ENCODE peak calls at places on chromosomes 11 and 22, in nine cellular contexts. One of them, this sample, is unnamed.

GRCh38 chr22:31092161-31092560 is 11.0 kb downstream of the SMTN start:
- DNase-seq in LNCaP clone FGC: no peak
- DNase-seq in iris pigment epithelial cell: no peak
- DNase-seq in NCI-H1436: no peak
- DNase-seq in HuH-7.5: peak
- DNase-seq in C1 segment of cervical spinal cord: no peak
- DNase-seq in upper lobe of right lung: no peak
- DNase-seq in activated T-helper 1 cell treated with anti-CD3 and anti-CD28 coated beads, Interleukin-12 subunit alpha, Interleukin-12 subunit beta, Interleukin-2, Interleukin-4 antibody, amounts not matched to agents 30 ng/mL and 10 ng/mL and 1 ng/mL, durations not matched to agents 14 hours and 24 hours and 36 hours: no peak
- DNase-seq in heart left ventricle: no peak
- DNase-seq in this sample: no peak

GRCh38 chr11:44252999-44253602 is 56.8 kb downstream of the ALX4 start:
- DNase-seq in HuH-7.5: no peak
- DNase-seq in LNCaP clone FGC: no peak
- DNase-seq in upper lobe of right lung: no peak
- DNase-seq in activated T-helper 1 cell treated with anti-CD3 and anti-CD28 coated beads, Interleukin-12 subunit alpha, Interleukin-12 subunit beta, Interleukin-2, Interleukin-4 antibody, amounts not matched to agents 30 ng/mL and 10 ng/mL and 1 ng/mL, durations not matched to agents 14 hours and 24 hours and 36 hours: no peak
- DNase-seq in heart left ventricle: no peak
- DNase-seq in iris pigment epithelial cell: no peak
- DNase-seq in C1 segment of cervical spinal cord: no peak
- DNase-seq in NCI-H1436: no peak
- DNase-seq in this sample: no peak

GRCh38 chr11:116255234-116255953 is 517.4 kb downstream of the BUD13 start:
- DNase-seq in activated T-helper 1 cell treated with anti-CD3 and anti-CD28 coated beads, Interleukin-12 subunit alpha, Interleukin-12 subunit beta, Interleukin-2, Interleukin-4 antibody, amounts not matched to agents 30 ng/mL and 10 ng/mL and 1 ng/mL, durations not matched to agents 14 hours and 24 hours and 36 hours: no peak
- DNase-seq in NCI-H1436: no peak
- DNase-seq in iris pigment epithelial cell: no peak
- DNase-seq in heart left ventricle: no peak
- DNase-seq in LNCaP clone FGC: no peak
- DNase-seq in HuH-7.5: no peak
- DNase-seq in C1 segment of cervical spinal cord: no peak
- DNase-seq in upper lobe of right lung: no peak
- DNase-seq in this sample: no peak

GRCh38 chr11:110990316-110990715 is 255.2 kb upstream of the POU2AF2 start:
- DNase-seq in NCI-H1436: no peak
- DNase-seq in LNCaP clone FGC: no peak
- DNase-seq in C1 segment of cervical spinal cord: no peak
- DNase-seq in iris pigment epithelial cell: peak
- DNase-seq in upper lobe of right lung: no peak
- DNase-seq in activated T-helper 1 cell treated with anti-CD3 and anti-CD28 coated beads, Interleukin-12 subunit alpha, Interleukin-12 subunit beta, Interleukin-2, Interleukin-4 antibody, amounts not matched to agents 30 ng/mL and 10 ng/mL and 1 ng/mL, durations not matched to agents 14 hours and 24 hours and 36 hours: no peak
- DNase-seq in HuH-7.5: no peak
- DNase-seq in heart left ventricle: no peak
- DNase-seq in this sample: no peak

GRCh38 chr11:9121397-9121796 is 30.0 kb upstream of the SCUBE2 start:
- DNase-seq in LNCaP clone FGC: no peak
- DNase-seq in NCI-H1436: no peak
- DNase-seq in HuH-7.5: no peak
- DNase-seq in C1 segment of cervical spinal cord: no peak
- DNase-seq in heart left ventricle: no peak
- DNase-seq in iris pigment epithelial cell: no peak
- DNase-seq in upper lobe of right lung: no peak
- DNase-seq in activated T-helper 1 cell treated with anti-CD3 and anti-CD28 coated beads, Interleukin-12 subunit alpha, Interleukin-12 subunit beta, Interleukin-2, Interleukin-4 antibody, amounts not matched to agents 30 ng/mL and 10 ng/mL and 1 ng/mL, durations not matched to agents 14 hours and 24 hours and 36 hours: no peak
- DNase-seq in this sample: no peak

GRCh38 chr22:25420925-25421904 is 143.3 kb upstream of the GRK3 start:
- DNase-seq in LNCaP clone FGC: no peak
- DNase-seq in HuH-7.5: no peak
- DNase-seq in heart left ventricle: no peak
- DNase-seq in activated T-helper 1 cell treated with anti-CD3 and anti-CD28 coated beads, Interleukin-12 subunit alpha, Interleukin-12 subunit beta, Interleukin-2, Interleukin-4 antibody, amounts not matched to agents 30 ng/mL and 10 ng/mL and 1 ng/mL, durations not matched to agents 14 hours and 24 hours and 36 hours: no peak
- DNase-seq in NCI-H1436: no peak
- DNase-seq in upper lobe of right lung: no peak
- DNase-seq in C1 segment of cervical spinal cord: no peak
- DNase-seq in iris pigment epithelial cell: no peak
- DNase-seq in this sample: peak

GRCh38 chr22:45422237-45422983 is 8.9 kb downstream of the RIBC2 start:
- DNase-seq in upper lobe of right lung: peak
- DNase-seq in iris pigment epithelial cell: no peak
- DNase-seq in heart left ventricle: no peak
- DNase-seq in HuH-7.5: no peak
- DNase-seq in activated T-helper 1 cell treated with anti-CD3 and anti-CD28 coated beads, Interleukin-12 subunit alpha, Interleukin-12 subunit beta, Interleukin-2, Interleukin-4 antibody, amounts not matched to agents 30 ng/mL and 10 ng/mL and 1 ng/mL, durations not matched to agents 14 hours and 24 hours and 36 hours: no peak
- DNase-seq in C1 segment of cervical spinal cord: no peak
- DNase-seq in NCI-H1436: no peak
- DNase-seq in LNCaP clone FGC: no peak
- DNase-seq in this sample: no peak

GRCh38 chr22:46079093-46079860 is 71.0 kb upstream of the PPARA start:
- DNase-seq in iris pigment epithelial cell: no peak
- DNase-seq in activated T-helper 1 cell treated with anti-CD3 and anti-CD28 coated beads, Interleukin-12 subunit alpha, Interleukin-12 subunit beta, Interleukin-2, Interleukin-4 antibody, amounts not matched to agents 30 ng/mL and 10 ng/mL and 1 ng/mL, durations not matched to agents 14 hours and 24 hours and 36 hours: no peak
- DNase-seq in C1 segment of cervical spinal cord: no peak
- DNase-seq in upper lobe of right lung: peak
- DNase-seq in LNCaP clone FGC: no peak
- DNase-seq in HuH-7.5: no peak
- DNase-seq in NCI-H1436: no peak
- DNase-seq in heart left ventricle: no peak
- DNase-seq in this sample: peak

GRCh38 chr11:126591966-126592489 is 236.5 kb downstream of the ST3GAL4 start:
- DNase-seq in HuH-7.5: no peak
- DNase-seq in NCI-H1436: no peak
- DNase-seq in heart left ventricle: no peak
- DNase-seq in iris pigment epithelial cell: no peak
- DNase-seq in activated T-helper 1 cell treated with anti-CD3 and anti-CD28 coated beads, Interleukin-12 subunit alpha, Interleukin-12 subunit beta, Interleukin-2, Interleukin-4 antibody, amounts not matched to agents 30 ng/mL and 10 ng/mL and 1 ng/mL, durations not matched to agents 14 hours and 24 hours and 36 hours: no peak
- DNase-seq in upper lobe of right lung: no peak
- DNase-seq in C1 segment of cervical spinal cord: no peak
- DNase-seq in LNCaP clone FGC: no peak
- DNase-seq in this sample: no peak

GRCh38 chr22:20035375-20036084 is 14.6 kb downstream of the TANGO2 start:
- DNase-seq in HuH-7.5: no peak
- DNase-seq in activated T-helper 1 cell treated with anti-CD3 and anti-CD28 coated beads, Interleukin-12 subunit alpha, Interleukin-12 subunit beta, Interleukin-2, Interleukin-4 antibody, amounts not matched to agents 30 ng/mL and 10 ng/mL and 1 ng/mL, durations not matched to agents 14 hours and 24 hours and 36 hours: no peak
- DNase-seq in LNCaP clone FGC: no peak
- DNase-seq in heart left ventricle: no peak
- DNase-seq in NCI-H1436: no peak
- DNase-seq in iris pigment epithelial cell: no peak
- DNase-seq in upper lobe of right lung: no peak
- DNase-seq in C1 segment of cervical spinal cord: no peak
- DNase-seq in this sample: no peak

GRCh38 chr11:112785104-112785503 is 176.1 kb upstream of the NCAM1 start:
- DNase-seq in NCI-H1436: no peak
- DNase-seq in iris pigment epithelial cell: no peak
- DNase-seq in activated T-helper 1 cell treated with anti-CD3 and anti-CD28 coated beads, Interleukin-12 subunit alpha, Interleukin-12 subunit beta, Interleukin-2, Interleukin-4 antibody, amounts not matched to agents 30 ng/mL and 10 ng/mL and 1 ng/mL, durations not matched to agents 14 hours and 24 hours and 36 hours: no peak
- DNase-seq in LNCaP clone FGC: no peak
- DNase-seq in heart left ventricle: no peak
- DNase-seq in upper lobe of right lung: no peak
- DNase-seq in HuH-7.5: no peak
- DNase-seq in C1 segment of cervical spinal cord: no peak
- DNase-seq in this sample: peak

GRCh38 chr11:36376888-36377758 is 81.0 kb downstream of the PRR5L start:
- DNase-seq in NCI-H1436: no peak
- DNase-seq in heart left ventricle: peak
- DNase-seq in LNCaP clone FGC: no peak
- DNase-seq in upper lobe of right lung: peak
- DNase-seq in C1 segment of cervical spinal cord: peak
- DNase-seq in activated T-helper 1 cell treated with anti-CD3 and anti-CD28 coated beads, Interleukin-12 subunit alpha, Interleukin-12 subunit beta, Interleukin-2, Interleukin-4 antibody, amounts not matched to agents 30 ng/mL and 10 ng/mL and 1 ng/mL, durations not matched to agents 14 hours and 24 hours and 36 hours: peak
- DNase-seq in iris pigment epithelial cell: peak
- DNase-seq in HuH-7.5: no peak
- DNase-seq in this sample: peak

GRCh38 chr11:83009999-83010398 is 61.7 kb downstream of the RAB30 start:
- DNase-seq in heart left ventricle: no peak
- DNase-seq in NCI-H1436: no peak
- DNase-seq in upper lobe of right lung: no peak
- DNase-seq in C1 segment of cervical spinal cord: no peak
- DNase-seq in iris pigment epithelial cell: no peak
- DNase-seq in HuH-7.5: no peak
- DNase-seq in activated T-helper 1 cell treated with anti-CD3 and anti-CD28 coated beads, Interleukin-12 subunit alpha, Interleukin-12 subunit beta, Interleukin-2, Interleukin-4 antibody, amounts not matched to agents 30 ng/mL and 10 ng/mL and 1 ng/mL, durations not matched to agents 14 hours and 24 hours and 36 hours: no peak
- DNase-seq in LNCaP clone FGC: no peak
- DNase-seq in this sample: no peak

GRCh38 chr22:36317658-36318271 is 64.8 kb downstream of the APOL1 start:
- DNase-seq in C1 segment of cervical spinal cord: no peak
- DNase-seq in NCI-H1436: no peak
- DNase-seq in iris pigment epithelial cell: no peak
- DNase-seq in upper lobe of right lung: no peak
- DNase-seq in heart left ventricle: no peak
- DNase-seq in HuH-7.5: no peak
- DNase-seq in activated T-helper 1 cell treated with anti-CD3 and anti-CD28 coated beads, Interleukin-12 subunit alpha, Interleukin-12 subunit beta, Interleukin-2, Interleukin-4 antibody, amounts not matched to agents 30 ng/mL and 10 ng/mL and 1 ng/mL, durations not matched to agents 14 hours and 24 hours and 36 hours: no peak
- DNase-seq in LNCaP clone FGC: no peak
- DNase-seq in this sample: no peak

GRCh38 chr11:130830563-130830950 is 85.7 kb downstream of the SNX19 start:
- DNase-seq in HuH-7.5: no peak
- DNase-seq in upper lobe of right lung: no peak
- DNase-seq in C1 segment of cervical spinal cord: peak
- DNase-seq in activated T-helper 1 cell treated with anti-CD3 and anti-CD28 coated beads, Interleukin-12 subunit alpha, Interleukin-12 subunit beta, Interleukin-2, Interleukin-4 antibody, amounts not matched to agents 30 ng/mL and 10 ng/mL and 1 ng/mL, durations not matched to agents 14 hours and 24 hours and 36 hours: no peak
- DNase-seq in NCI-H1436: no peak
- DNase-seq in iris pigment epithelial cell: no peak
- DNase-seq in heart left ventricle: no peak
- DNase-seq in LNCaP clone FGC: no peak
- DNase-seq in this sample: no peak

GRCh38 chr11:116925050-116925449 is 87.6 kb upstream of the APOA1 start:
- DNase-seq in iris pigment epithelial cell: no peak
- DNase-seq in upper lobe of right lung: no peak
- DNase-seq in activated T-helper 1 cell treated with anti-CD3 and anti-CD28 coated beads, Interleukin-12 subunit alpha, Interleukin-12 subunit beta, Interleukin-2, Interleukin-4 antibody, amounts not matched to agents 30 ng/mL and 10 ng/mL and 1 ng/mL, durations not matched to agents 14 hours and 24 hours and 36 hours: peak
- DNase-seq in LNCaP clone FGC: no peak
- DNase-seq in heart left ventricle: no peak
- DNase-seq in C1 segment of cervical spinal cord: no peak
- DNase-seq in NCI-H1436: no peak
- DNase-seq in HuH-7.5: no peak
- DNase-seq in this sample: no peak

This sample was measured in M059J.